ENCODE peak calls at places on chromosomes 16 and 17, in seven cellular contexts. J is WTC11, S is HEK293T, K is GM12878, W is HepG2, D is H1, V is K562. C is an unnamed sample.

GRCh38 chr16:77951788-77952187 is 70.6 kb upstream of the CLEC3A start:
- DNase-seq in D (no peak), J (no peak), S (peak; percentile 30), W (peak; percentile 50), V (peak; percentile 26), K (peak; percentile 21), C (peak; percentile 18)

GRCh38 chr16:55155815-55156214 is 168.2 kb upstream of the IRX6 start:
- DNase-seq in D (no peak), J (peak; percentile 44), S (no peak), K (no peak), W (no peak), V (peak; percentile 13), C (no peak)

GRCh38 chr16:75733305-75734141 is 7.2 kb upstream of the CPHXL start:
- DNase-seq in W (no peak), V (peak; percentile 6), K (no peak), D (no peak), J (no peak), S (no peak), C (no peak)

GRCh38 chr16:66847533-66848057 is 3.4 kb downstream of the CA7 start:
- DNase-seq in J (no peak), D (no peak), S (no peak), K (no peak), V (no peak), W (no peak), C (no peak)

GRCh38 chr17:72797142-72797541 is 295.3 kb downstream of the SLC39A11 start:
- DNase-seq in D (no peak), K (no peak), V (no peak), S (no peak), J (no peak), W (no peak), C (no peak)

GRCh38 chr16:70689035-70689969 is 3.4 kb upstream of the MTSS2 start:
- DNase-seq in V (no peak), D (no peak), K (no peak), W (peak; percentile 87), J (no peak), S (no peak), C (no peak)

GRCh38 chr16:88617268-88618031 is 20.9 kb upstream of the IL17C start:
- DNase-seq in W (no peak), K (no peak), V (peak; percentile 64), D (no peak), S (peak; percentile 69), J (no peak), C (no peak)

GRCh38 chr17:2954898-2955445 is 108.4 kb downstream of the OR1D5 start:
- DNase-seq in J (no peak), S (no peak), K (no peak), V (no peak), W (peak; percentile 98), D (no peak), C (peak; percentile 94)

GRCh38 chr17:11182430-11182829 is 58.6 kb upstream of the SHISA6 start:
- DNase-seq in V (no peak), W (no peak), D (no peak), J (no peak), S (no peak), K (no peak), C (no peak)

GRCh38 chr17:62179525-62180161 is 114.6 kb upstream of the MED13 start:
- DNase-seq in K (no peak), W (peak; percentile 52), D (no peak), S (no peak), V (peak; percentile 85), J (no peak), C (peak; percentile 88)

GRCh38 chr17:14813649-14814048 is 451.5 kb downstream of the PMP22 start:
- DNase-seq in J (peak; percentile 77), W (peak; percentile 36), D (peak; percentile 73), K (no peak), V (peak; percentile 50), S (peak; percentile 58), C (no peak)

GRCh38 chr17:37182786-37183185 is 193.0 kb upstream of the C17orf78 start:
- DNase-seq in K (no peak), W (no peak), J (no peak), V (no peak), D (no peak), S (no peak), C (no peak)

GRCh38 chr17:43003542-43004172 is 2.9 kb upstream of the IFI35 start:
- DNase-seq in S (no peak), V (no peak), D (no peak), W (peak; percentile 63), J (no peak), K (no peak), C (peak; percentile 61)

GRCh38 chr16:73663720-73664119 is 615.8 kb upstream of the ZFHX3 start:
- DNase-seq in J (no peak), D (no peak), K (no peak), V (no peak), W (no peak), S (no peak), C (no peak)

GRCh38 chr17:48174833-48175232 is 67.3 kb downstream of the SNX11 start:
- DNase-seq in S (no peak), J (no peak), D (no peak), W (no peak), K (no peak), V (no peak), C (no peak)

GRCh38 chr16:87278191-87279093 is 38.8 kb downstream of the C16orf95 start:
- DNase-seq in J (peak; percentile 90), V (peak; percentile 71), S (peak; percentile 88), W (peak; percentile 62), D (peak; percentile 90), K (no peak), C (peak; percentile 52)

GRCh38 chr17:13374203-13375143 is 227.3 kb downstream of the HS3ST3A1 start:
- DNase-seq in S (no peak), D (no peak), W (no peak), K (no peak), V (no peak), J (no peak), C (no peak)

GRCh38 chr16:21599994-21600773 is 807 bp downstream of the METTL9 start:
- DNase-seq in D (no peak), K (peak; percentile 17), S (peak; percentile 54), W (peak; percentile 63), J (no peak), V (peak; percentile 54), C (no peak)

GRCh38 chr16:89064606-89065444 is 28.8 kb upstream of the ACSF3 start:
- DNase-seq in D (no peak), S (no peak), J (no peak), W (no peak), V (no peak), K (no peak), C (no peak)

GRCh38 chr17:61492759-61493526 is 40.7 kb downstream of the TBX4 start:
- DNase-seq in S (no peak), K (no peak), V (no peak), D (no peak), W (peak; percentile 79), J (no peak), C (no peak)

GRCh38 chr17:47989700-47990099 is 18.8 kb downstream of the CDK5RAP3 start:
- DNase-seq in K (peak; percentile 46), S (no peak), J (no peak), V (no peak), D (no peak), W (no peak), C (no peak)

GRCh38 chr16:75273054-75273925 is 21.9 kb upstream of the BCAR1 start:
- DNase-seq in W (no peak), S (no peak), K (no peak), V (no peak), D (no peak), J (no peak), C (no peak)

GRCh38 chr17:15261818-15262290 is 3.3 kb downstream of the PMP22 start:
- DNase-seq in D (peak; percentile 48), S (no peak), W (no peak), K (no peak), J (peak; percentile 22), V (no peak), C (no peak)

GRCh38 chr16:57480127-57480753 is 6.1 kb downstream of the DOK4 start:
- DNase-seq in S (no peak), D (no peak), W (peak; percentile 88), K (no peak), J (no peak), V (peak; percentile 80), C (no peak)
- TF ChIP-seq SP1 in S (no peak), D (no peak), W (peak; percentile 69), K (no peak), J (no peak), V (no peak), C (no peak)

DNA sequence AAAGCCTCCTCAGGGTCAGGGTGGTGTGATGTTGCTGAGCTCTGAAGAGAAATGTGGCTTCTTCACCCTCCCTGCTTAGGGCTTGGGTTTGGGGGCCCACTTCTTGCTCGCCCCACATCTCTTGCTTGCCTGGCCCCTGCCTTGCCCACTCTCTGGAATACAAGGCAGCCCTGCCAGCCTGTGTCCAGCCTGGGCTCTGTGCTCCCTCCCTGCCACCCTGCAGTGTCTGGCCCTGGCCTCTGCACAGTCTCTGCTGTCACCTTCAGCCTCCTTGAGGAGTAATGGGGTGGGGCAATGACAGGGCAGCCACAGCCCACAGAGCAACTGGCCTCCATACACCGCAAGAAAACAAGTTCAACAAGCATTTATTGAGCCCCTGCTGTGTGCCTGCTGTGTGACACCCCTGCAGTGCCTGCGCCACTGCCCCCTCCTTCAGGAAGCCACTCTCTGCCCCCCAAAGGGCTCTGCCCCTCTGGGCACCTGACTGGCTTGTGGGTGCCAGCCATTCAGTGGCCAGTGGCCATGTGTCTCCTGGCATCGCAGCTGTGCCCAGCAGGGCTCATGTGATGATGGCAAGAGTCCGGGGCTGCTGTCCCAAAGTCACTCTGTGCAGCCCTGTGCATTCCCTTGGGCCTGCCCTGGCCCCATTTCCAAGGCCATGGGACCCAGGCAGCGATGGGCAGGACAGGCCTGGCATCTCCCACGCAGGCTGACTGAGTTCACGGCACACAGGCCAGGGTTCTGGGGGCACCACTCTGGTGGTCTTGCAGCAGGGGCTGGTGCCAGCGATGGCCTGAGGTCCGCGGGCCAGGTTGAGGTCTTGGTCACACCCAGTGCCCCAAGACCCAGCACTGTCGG is 240.8 kb downstream of the KATNIP start:
- DNase-seq in W (no peak), D (no peak), V (no peak), S (no peak), K (no peak), J (no peak), C (no peak)
- TF ChIP-seq SP1 in W (no peak), D (no peak), V (no peak), S (no peak), K (no peak), J (no peak), C (no peak)

GRCh38 chr17:322006-322780 is 30.4 kb downstream of the RPH3AL start:
- DNase-seq in K (no peak), V (no peak), W (no peak), S (no peak), D (no peak), J (no peak), C (no peak)
- TF ChIP-seq SP1 in K (no peak), V (no peak), W (no peak), S (no peak), D (no peak), J (no peak), C (no peak)

DNA sequence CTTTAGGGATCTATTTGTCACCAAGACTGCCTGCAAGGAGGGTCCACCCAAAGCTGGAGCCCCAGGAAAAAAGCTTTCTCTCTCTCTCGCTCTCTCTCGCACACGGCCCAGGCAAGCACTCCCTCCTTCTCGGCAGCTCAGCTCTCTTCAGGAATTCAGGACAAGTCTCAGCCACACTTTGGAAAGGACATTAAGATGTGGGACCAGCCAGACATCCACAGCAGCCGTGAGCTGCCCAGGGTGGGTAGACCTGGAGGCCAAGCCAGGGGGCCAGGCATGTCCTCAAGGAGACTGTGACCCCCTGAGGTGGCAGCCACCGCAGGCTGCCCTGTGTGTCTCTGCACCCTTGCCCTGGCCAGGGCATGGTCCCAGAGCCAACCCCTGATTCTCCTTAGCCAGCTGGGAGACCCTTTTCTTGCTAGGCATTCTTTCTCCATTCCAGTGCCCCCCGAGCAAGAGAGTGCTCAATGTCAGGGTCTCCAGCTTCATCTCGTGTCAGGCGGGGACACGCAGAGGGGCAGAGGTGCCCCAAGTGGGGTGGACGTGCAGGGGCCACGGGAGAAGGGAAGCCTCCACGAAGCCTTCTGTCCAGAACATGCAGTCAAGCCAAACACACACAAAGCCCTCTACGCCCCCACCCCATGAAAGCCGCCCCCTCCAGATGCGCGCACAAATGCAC is 1.0 kb downstream of the GPR139 start:
- DNase-seq in D (no peak), J (no peak), K (no peak), W (no peak), V (no peak), S (no peak), C (no peak)
- TF ChIP-seq SP1 in D (no peak), J (no peak), K (no peak), W (no peak), V (no peak), S (no peak), C (no peak)

C was measured in HCT116.